ENCODE peak calls at places on chromosome 21, in six cellular contexts. H is spleen; M is heart left ventricle; X is gastrocnemius medialis; C is CD8-positive, alpha-beta T cell; G is IMR-90. R is an unnamed sample. For H3K9me3, the result is how much of the 10 kb centered on the place peaks cover.

GRCh38 chr21:17441370-17441769 is 71.5 kb upstream of the CXADR start:
- DNase-seq in G (peak), H (no peak), M (no peak), C (no peak), X (no peak), R (peak)

GRCh38 chr21:46605759-46606426 is 1.0 kb upstream of the S100B start:
- DNase-seq in C (peak), H (peak), X (no peak), M (peak), G (no peak), R (no peak)

GRCh38 chr21:17454315-17455027 is 58.4 kb upstream of the CXADR start:
- DNase-seq in X (peak), C (no peak), G (peak), M (no peak), H (no peak), R (peak)

GRCh38 chr21:27219068-27219467 is 252.2 kb upstream of the ADAMTS5 start:
- DNase-seq in G (peak), C (no peak), M (no peak), X (no peak), H (no peak), R (no peak)

GRCh38 chr21:43951911-43952703 is 60.0 kb upstream of the TRAPPC10 start:
- DNase-seq in H (no peak), X (no peak), M (no peak), C (no peak), G (no peak), R (no peak)

GRCh38 chr21:24023402-24023801 is 1583.9 kb downstream of the MRPL39 start:
- DNase-seq in H (no peak), G (peak), M (no peak), C (no peak), X (no peak), R (no peak)

GRCh38 chr21:45892156-45892919 is 89.2 kb upstream of the COL6A1 start:
- DNase-seq in X (no peak), H (peak), M (no peak), G (no peak), C (peak), R (no peak)

GRCh38 chr21:44989943-44990780 is 50.3 kb downstream of the SLX9 start:
- DNase-seq in H (peak), X (no peak), G (no peak), C (no peak), M (no peak), R (no peak)

GRCh38 chr21:27379381-27379780 is 412.5 kb upstream of the ADAMTS5 start:
- DNase-seq in X (no peak), H (no peak), G (no peak), C (no peak), M (no peak), R (no peak)

GRCh38 chr21:26819944-26820343 is 25.3 kb downstream of the ADAMTS1 start:
- DNase-seq in C (no peak), G (no peak), X (no peak), M (no peak), H (no peak), R (no peak)

GRCh38 chr21:45583831-45584509 is 41.7 kb upstream of the SLC19A1 start:
- DNase-seq in M (no peak), H (peak), X (no peak), G (no peak), C (no peak), R (no peak)

GRCh38 chr21:17925000-17925610 is 105.9 kb upstream of the C21orf91 start:
- DNase-seq in C (peak), M (peak), H (no peak), G (peak), X (no peak), R (peak)

GRCh38 chr21:44438531-44439210 is 16.6 kb upstream of the LRRC3 start:
- DNase-seq in X (no peak), M (peak), G (no peak), H (peak), C (no peak), R (peak)

GRCh38 chr21:46122241-46122671 is 24.3 kb downstream of the COL6A2 start:
- DNase-seq in X (no peak), H (peak), M (peak), G (peak), C (no peak), R (no peak)

GRCh38 chr21:46161800-46162592 is 6.6 kb upstream of the FTCD start:
- DNase-seq in C (no peak), M (no peak), G (no peak), X (no peak), H (no peak), R (no peak)

GRCh38 chr21:16117851-16118592 is 388.2 kb downstream of the USP25 start:
- DNase-seq in G (peak), X (no peak), H (no peak), M (no peak), C (no peak), R (no peak)

GRCh38 chr21:44618504-44618903 is 6.6 kb downstream of the KRTAP10-8 start:
- DNase-seq in M (no peak), C (no peak), G (peak), X (no peak), H (peak), R (no peak)

GRCh38 chr21:40555129-40555528 is 291.8 kb downstream of the DSCAM start:
- DNase-seq in M (no peak), H (no peak), C (no peak), G (no peak), X (no peak), R (no peak)

GRCh38 chr21:40553781-40554180 is 293.2 kb downstream of the DSCAM start:
- DNase-seq in M (no peak), X (no peak), H (no peak), G (no peak), C (no peak), R (no peak)

GRCh38 chr21:40556442-40556968 is 290.5 kb downstream of the DSCAM start:
- DNase-seq in H (no peak), M (no peak), G (no peak), X (no peak), C (no peak), R (no peak)
- H3K9me3 ChIP-seq in H (under half), M (under half), G (under half), X (under half), C (under half), R (under half)

DNA sequence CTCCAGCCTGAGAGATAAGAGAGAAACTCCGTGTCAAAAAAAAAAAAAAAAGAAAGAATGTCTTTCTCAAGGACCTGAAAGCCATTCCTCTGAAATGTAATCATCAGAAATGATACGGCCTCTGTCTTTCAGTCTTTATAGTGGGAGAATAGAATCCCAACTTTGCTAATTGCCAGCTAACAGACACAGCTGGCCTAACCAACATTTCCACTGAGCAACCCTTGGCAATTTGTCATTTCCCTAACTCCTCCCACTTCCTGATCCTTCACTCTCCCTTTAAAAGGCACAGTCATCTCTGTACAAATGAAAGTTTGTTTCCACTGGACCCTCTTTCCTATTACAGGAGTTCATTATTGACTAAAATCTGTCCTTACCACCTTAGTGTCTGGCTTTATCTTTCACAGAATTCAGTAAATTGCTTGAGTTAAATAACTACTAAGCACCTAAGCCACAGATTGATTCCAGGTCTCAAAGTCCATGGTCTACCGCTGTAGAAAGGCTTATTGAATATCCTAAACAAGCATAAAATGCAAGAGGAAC is 4.3 kb upstream of the CBR1 start:
- DNase-seq in H (no peak), X (no peak), G (peak), M (no peak), C (no peak), R (no peak)
- TF ChIP-seq CTCF in H (no peak), X (no peak), G (no peak), M (no peak), C (no peak), R (no peak)

DNA sequence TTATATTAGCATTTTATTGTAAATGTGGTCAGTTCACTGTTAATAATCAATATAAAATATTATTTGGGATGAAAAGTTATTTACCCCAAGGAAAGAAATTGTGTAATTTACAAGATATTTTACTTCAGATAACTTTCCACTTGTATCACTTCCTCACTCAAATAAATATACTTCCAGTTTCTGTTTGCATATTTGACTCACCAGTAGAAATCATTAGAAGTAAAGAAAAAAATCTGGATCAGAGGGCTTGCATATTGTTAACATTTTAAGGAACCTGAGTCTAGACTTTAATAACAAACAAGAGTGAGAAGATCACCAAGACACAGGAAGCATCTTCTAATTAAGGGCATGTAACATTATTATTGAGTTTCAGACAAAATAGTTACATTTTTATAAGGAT is 347 bp upstream of the KRTAP20-4 start:
- DNase-seq in M (no peak), G (no peak), X (no peak), C (no peak), H (no peak), R (no peak)
- H3K9me3 ChIP-seq in M (under half), G (under half), X (under half), C (under half), H (under half), R (under half)

GRCh38 chr21:42574234-42575027 is 60.8 kb downstream of the SLC37A1 start:
- DNase-seq in X (no peak), H (no peak), G (peak), C (no peak), M (no peak), R (no peak)
- TF ChIP-seq CTCF in X (no peak), H (no peak), G (peak), C (no peak), M (peak), R (no peak)

DNA sequence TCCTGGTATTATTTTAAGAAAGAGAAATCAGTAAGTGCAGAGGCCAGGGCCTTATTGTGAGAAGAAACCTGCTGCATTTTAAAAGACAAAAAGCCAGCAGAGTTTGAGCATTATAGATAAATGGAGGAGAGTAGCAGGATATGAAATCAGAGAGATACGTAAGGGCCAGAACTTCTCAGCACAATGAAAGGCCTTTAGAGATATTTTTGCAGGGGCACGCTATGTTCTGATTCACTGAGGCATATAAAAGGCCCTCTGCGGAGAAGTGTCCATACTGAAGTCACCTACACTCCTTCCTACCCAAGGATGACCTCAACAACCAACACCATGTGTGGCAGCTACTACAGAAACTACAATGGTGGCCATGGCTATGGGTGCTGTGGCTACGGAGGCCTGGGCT is at the start of gene KRTAP6-3:
- DNase-seq in G (no peak), M (no peak), X (no peak), C (no peak), H (no peak), R (no peak)
- H3K9me3 ChIP-seq in G (under half), M (under half), X (under half), C (under half), H (under half), R (under half)

DNA sequence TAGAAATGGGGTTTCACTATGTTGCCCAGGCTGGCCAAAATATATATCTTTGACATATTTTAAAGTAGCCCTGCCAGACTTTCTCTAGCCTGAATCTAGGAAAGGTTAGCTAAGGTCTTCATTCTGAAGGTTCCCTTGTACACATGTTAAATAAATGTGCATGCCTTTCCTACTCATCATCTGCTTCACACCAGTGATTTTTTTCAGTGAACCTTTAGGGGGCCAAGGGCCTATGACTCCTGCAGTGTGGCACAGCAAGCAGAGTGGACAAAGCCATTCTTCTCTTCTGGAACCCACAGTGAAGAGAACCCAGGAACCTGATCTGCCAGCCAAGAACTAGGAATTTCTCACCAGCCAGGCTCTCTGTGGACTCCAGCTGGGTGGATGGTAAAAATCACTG is 22.9 kb downstream of the CBR1 start:
- DNase-seq in G (no peak), M (no peak), X (no peak), H (no peak), C (no peak), R (no peak)
- TF ChIP-seq CTCF in G (no peak), M (no peak), X (no peak), H (no peak), C (no peak), R (no peak)